ENCODE peak calls at places on chromosomes 7 and 10, in four cellular contexts. One of them, this sample, is unnamed.

GRCh38 chr7:18430810-18431209 is 64.7 kb upstream of the HDAC9 start:
- DNase-seq in BJ: no peak
- DNase-seq in Panc1: no peak
- DNase-seq in tibial artery: no peak
- DNase-seq in this sample: no peak

GRCh38 chr10:21293518-21294356 is 231.7 kb downstream of the SKIDA1 start:
- DNase-seq in BJ: no peak
- DNase-seq in Panc1: no peak
- DNase-seq in tibial artery: no peak
- DNase-seq in this sample: no peak

GRCh38 chr10:32386623-32387022 is 39.7 kb upstream of the EPC1 start:
- DNase-seq in BJ: no peak
- DNase-seq in Panc1: no peak
- DNase-seq in tibial artery: no peak
- DNase-seq in this sample: no peak

GRCh38 chr10:53233759-53234158 is 461.2 kb upstream of the MBL2 start:
- DNase-seq in BJ: no peak
- DNase-seq in Panc1: no peak
- DNase-seq in tibial artery: no peak
- DNase-seq in this sample: no peak

GRCh38 chr7:101089876-101090275 is 4.6 kb downstream of the TRIM56 start:
- DNase-seq in BJ: no peak
- DNase-seq in Panc1: no peak
- DNase-seq in tibial artery: no peak
- DNase-seq in this sample: no peak

GRCh38 chr10:121481222-121481621 is 117.0 kb downstream of the FGFR2 start:
- DNase-seq in BJ: no peak
- DNase-seq in Panc1: no peak
- DNase-seq in tibial artery: no peak
- DNase-seq in this sample: no peak

GRCh38 chr7:113635492-113635891 is 283.3 kb downstream of the PPP1R3A start:
- DNase-seq in BJ: no peak
- DNase-seq in Panc1: no peak
- DNase-seq in tibial artery: no peak
- DNase-seq in this sample: no peak

GRCh38 chr10:93773120-93773519 is 15.4 kb downstream of the LGI1 start:
- DNase-seq in BJ: no peak
- DNase-seq in Panc1: no peak
- DNase-seq in tibial artery: no peak
- DNase-seq in this sample: no peak

GRCh38 chr7:77199008-77199966 is at the start of gene FGL2:
- DNase-seq in BJ: peak
- DNase-seq in Panc1: no peak
- DNase-seq in tibial artery: peak
- DNase-seq in this sample: no peak

GRCh38 chr7:132218876-132219275 is 357.4 kb downstream of the PLXNA4 start:
- DNase-seq in BJ: no peak
- DNase-seq in Panc1: no peak
- DNase-seq in tibial artery: no peak
- DNase-seq in this sample: no peak

GRCh38 chr7:21568762-21569161 is 25.9 kb downstream of the DNAH11 start:
- DNase-seq in BJ: no peak
- DNase-seq in Panc1: no peak
- DNase-seq in tibial artery: no peak
- DNase-seq in this sample: no peak

GRCh38 chr10:26810435-26811026 is 50.2 kb downstream of the ABI1 start:
- DNase-seq in BJ: no peak
- DNase-seq in Panc1: no peak
- DNase-seq in tibial artery: no peak
- DNase-seq in this sample: no peak

GRCh38 chr7:133675510-133676218 is 422.8 kb downstream of the EXOC4 start:
- DNase-seq in BJ: no peak
- DNase-seq in Panc1: no peak
- DNase-seq in tibial artery: no peak
- DNase-seq in this sample: no peak

GRCh38 chr7:2512179-2512644 is 7.4 kb upstream of the LFNG start:
- DNase-seq in BJ: no peak
- DNase-seq in Panc1: no peak
- DNase-seq in tibial artery: no peak
- DNase-seq in this sample: no peak

GRCh38 chr7:5629941-5630340 is 151.5 kb downstream of the RNF216 start:
- DNase-seq in BJ: no peak
- DNase-seq in Panc1: no peak
- DNase-seq in tibial artery: no peak
- DNase-seq in this sample: no peak

GRCh38 chr10:58177362-58177947 is 90.2 kb downstream of the IPMK start:
- DNase-seq in BJ: no peak
- DNase-seq in Panc1: no peak
- DNase-seq in tibial artery: no peak
- DNase-seq in this sample: no peak

GRCh38 chr7:20153567-20153966 is 63.6 kb downstream of the MACC1 start:
- DNase-seq in BJ: no peak
- DNase-seq in Panc1: no peak
- DNase-seq in tibial artery: no peak
- DNase-seq in this sample: no peak

GRCh38 chr7:112052507-112052906 is 153.7 kb downstream of the DOCK4 start:
- DNase-seq in BJ: no peak
- DNase-seq in Panc1: no peak
- DNase-seq in tibial artery: no peak
- DNase-seq in this sample: no peak

GRCh38 chr7:121752706-121753105 is 120.3 kb upstream of the PTPRZ1 start:
- DNase-seq in BJ: no peak
- DNase-seq in Panc1: peak
- DNase-seq in tibial artery: no peak
- DNase-seq in this sample: peak

GRCh38 chr7:140417456-140418155 is 13.7 kb downstream of the RAB19 start:
- DNase-seq in BJ: no peak
- DNase-seq in Panc1: no peak
- DNase-seq in tibial artery: no peak
- DNase-seq in this sample: no peak

GRCh38 chr10:43197834-43198681 is 59.8 kb downstream of the CSGALNACT2 start:
- DNase-seq in BJ: no peak
- DNase-seq in Panc1: no peak
- DNase-seq in tibial artery: peak
- DNase-seq in this sample: no peak

GRCh38 chr10:6877351-6878066 is 297.4 kb upstream of the PRKCQ start:
- DNase-seq in BJ: no peak
- DNase-seq in Panc1: no peak
- DNase-seq in tibial artery: no peak
- DNase-seq in this sample: no peak

DNA sequence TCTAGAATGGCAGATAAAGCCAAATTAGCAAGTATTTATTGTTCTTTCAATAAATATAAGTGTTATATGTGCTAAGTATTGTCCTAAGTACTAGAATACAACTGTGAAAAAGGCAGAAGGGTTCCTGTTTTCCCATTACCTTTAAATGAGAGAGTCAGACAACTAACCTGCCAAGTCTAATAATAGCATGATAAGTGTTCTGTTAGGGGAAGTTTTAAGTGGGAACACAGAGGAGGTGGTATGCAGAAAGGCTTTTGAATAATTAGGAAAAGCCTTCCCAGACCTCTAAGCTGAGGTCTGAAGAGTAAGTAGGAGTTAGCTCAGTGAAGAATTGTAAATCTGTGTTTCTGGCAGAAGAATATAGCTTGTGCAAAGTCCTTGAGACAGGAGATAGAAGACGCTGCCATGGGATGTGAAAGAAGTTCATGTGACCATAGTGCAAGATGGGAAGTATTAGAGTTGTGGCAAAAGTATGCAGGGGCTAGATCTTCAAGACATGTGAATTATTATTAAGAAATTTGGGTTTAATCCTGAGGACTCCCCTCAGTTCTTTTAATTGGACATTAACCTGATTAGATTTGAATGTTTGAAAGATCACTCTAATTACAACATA is 12.5 kb downstream of the SHOC2 start:
- DNase-seq in BJ: no peak
- DNase-seq in Panc1: no peak
- DNase-seq in tibial artery: no peak
- DNase-seq in this sample: no peak
- H3K4me3 ChIP-seq in BJ: no peak
- H3K4me3 ChIP-seq in Panc1: no peak
- H3K4me3 ChIP-seq in tibial artery: no peak
- H3K4me3 ChIP-seq in this sample: no peak

GRCh38 chr10:114102253-114102652 is 58.6 kb downstream of the ADRB1 start:
- DNase-seq in BJ: no peak
- DNase-seq in Panc1: no peak
- DNase-seq in tibial artery: no peak
- DNase-seq in this sample: peak

GRCh38 chr10:114096864-114097263 is 53.2 kb downstream of the ADRB1 start:
- DNase-seq in BJ: no peak
- DNase-seq in Panc1: no peak
- DNase-seq in tibial artery: no peak
- DNase-seq in this sample: no peak

GRCh38 chr10:114103286-114103685 is 59.6 kb downstream of the ADRB1 start:
- DNase-seq in BJ: peak
- DNase-seq in Panc1: peak
- DNase-seq in tibial artery: no peak
- DNase-seq in this sample: peak

GRCh38 chr10:114095676-114096331 is 52.1 kb downstream of the ADRB1 start:
- DNase-seq in BJ: no peak
- DNase-seq in Panc1: no peak
- DNase-seq in tibial artery: no peak
- DNase-seq in this sample: no peak

GRCh38 chr10:114100848-114101741 is 57.4 kb downstream of the ADRB1 start:
- DNase-seq in BJ: no peak
- DNase-seq in Panc1: no peak
- DNase-seq in tibial artery: no peak
- DNase-seq in this sample: no peak
- H3K4me3 ChIP-seq in BJ: peak
- H3K4me3 ChIP-seq in Panc1: peak
- H3K4me3 ChIP-seq in tibial artery: peak
- H3K4me3 ChIP-seq in this sample: no peak

GRCh38 chr10:44976352-44977198 is 2.0 kb downstream of the DEPP1 start:
- DNase-seq in BJ: no peak
- DNase-seq in Panc1: no peak
- DNase-seq in tibial artery: peak
- DNase-seq in this sample: no peak
- H3K4me3 ChIP-seq in BJ: no peak
- H3K4me3 ChIP-seq in Panc1: no peak
- H3K4me3 ChIP-seq in tibial artery: peak
- H3K4me3 ChIP-seq in this sample: no peak

GRCh38 chr7:23679898-23680416 is at the start of gene FAM221A:
- DNase-seq in BJ: peak
- DNase-seq in Panc1: peak
- DNase-seq in tibial artery: peak
- DNase-seq in this sample: no peak
- H3K4me3 ChIP-seq in BJ: peak
- H3K4me3 ChIP-seq in Panc1: peak
- H3K4me3 ChIP-seq in tibial artery: peak
- H3K4me3 ChIP-seq in this sample: no peak

GRCh38 chr7:128024154-128024553 is 7.1 kb downstream of the LRRC4 start:
- DNase-seq in BJ: no peak
- DNase-seq in Panc1: no peak
- DNase-seq in tibial artery: no peak
- DNase-seq in this sample: no peak
- H3K4me3 ChIP-seq in BJ: no peak
- H3K4me3 ChIP-seq in Panc1: no peak
- H3K4me3 ChIP-seq in tibial artery: no peak
- H3K4me3 ChIP-seq in this sample: no peak

GRCh38 chr10:4051011-4051407 is 266.0 kb upstream of the KLF6 start:
- DNase-seq in BJ: no peak
- DNase-seq in Panc1: no peak
- DNase-seq in tibial artery: peak
- DNase-seq in this sample: no peak
- H3K4me3 ChIP-seq in BJ: no peak
- H3K4me3 ChIP-seq in Panc1: no peak
- H3K4me3 ChIP-seq in tibial artery: peak
- H3K4me3 ChIP-seq in this sample: no peak

DNA sequence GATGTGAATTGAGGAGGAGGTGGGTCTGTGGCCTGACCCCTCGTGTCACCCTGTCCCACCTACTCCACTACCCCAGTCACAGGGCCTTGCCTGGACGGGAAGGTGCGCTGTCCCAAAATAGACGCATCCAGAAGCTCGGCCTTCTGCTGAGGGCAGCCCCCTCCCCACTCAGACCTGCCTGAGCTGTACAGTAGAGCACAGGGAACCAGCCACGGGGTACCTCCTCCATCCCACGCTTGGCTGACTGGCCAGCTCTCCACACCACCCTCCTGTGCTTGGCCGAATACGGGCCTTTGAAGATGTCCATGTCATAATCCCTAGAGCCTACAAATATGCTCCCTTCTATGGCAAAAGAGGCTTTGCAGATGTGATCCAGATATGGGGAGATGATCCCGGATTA is 88.3 kb downstream of the CHST15 start:
- DNase-seq in BJ: no peak
- DNase-seq in Panc1: no peak
- DNase-seq in tibial artery: no peak
- DNase-seq in this sample: no peak
- H3K4me3 ChIP-seq in BJ: no peak
- H3K4me3 ChIP-seq in Panc1: no peak
- H3K4me3 ChIP-seq in tibial artery: no peak
- H3K4me3 ChIP-seq in this sample: no peak

GRCh38 chr10:69757206-69757552 is 44.5 kb upstream of the COL13A1 start:
- DNase-seq in BJ: no peak
- DNase-seq in Panc1: no peak
- DNase-seq in tibial artery: no peak
- DNase-seq in this sample: no peak
- H3K4me3 ChIP-seq in BJ: no peak
- H3K4me3 ChIP-seq in Panc1: no peak
- H3K4me3 ChIP-seq in tibial artery: no peak
- H3K4me3 ChIP-seq in this sample: no peak

GRCh38 chr7:151405588-151405987 is 4.2 kb downstream of the WDR86 start:
- DNase-seq in BJ: no peak
- DNase-seq in Panc1: no peak
- DNase-seq in tibial artery: no peak
- DNase-seq in this sample: no peak

GRCh38 chr7:151404216-151405011 is 5.4 kb downstream of the WDR86 start:
- DNase-seq in BJ: no peak
- DNase-seq in Panc1: no peak
- DNase-seq in tibial artery: no peak
- DNase-seq in this sample: no peak

GRCh38 chr7:151405056-151405455 is 4.8 kb downstream of the WDR86 start:
- DNase-seq in BJ: no peak
- DNase-seq in Panc1: no peak
- DNase-seq in tibial artery: no peak
- DNase-seq in this sample: no peak

GRCh38 chr7:151406886-151407583 is 2.8 kb downstream of the WDR86 start:
- DNase-seq in BJ: no peak
- DNase-seq in Panc1: no peak
- DNase-seq in tibial artery: no peak
- DNase-seq in this sample: no peak

GRCh38 chr7:151406051-151406875 is 3.6 kb downstream of the WDR86 start:
- DNase-seq in BJ: no peak
- DNase-seq in Panc1: no peak
- DNase-seq in tibial artery: no peak
- DNase-seq in this sample: no peak
- H3K4me3 ChIP-seq in BJ: no peak
- H3K4me3 ChIP-seq in Panc1: no peak
- H3K4me3 ChIP-seq in tibial artery: no peak
- H3K4me3 ChIP-seq in this sample: no peak

DNA sequence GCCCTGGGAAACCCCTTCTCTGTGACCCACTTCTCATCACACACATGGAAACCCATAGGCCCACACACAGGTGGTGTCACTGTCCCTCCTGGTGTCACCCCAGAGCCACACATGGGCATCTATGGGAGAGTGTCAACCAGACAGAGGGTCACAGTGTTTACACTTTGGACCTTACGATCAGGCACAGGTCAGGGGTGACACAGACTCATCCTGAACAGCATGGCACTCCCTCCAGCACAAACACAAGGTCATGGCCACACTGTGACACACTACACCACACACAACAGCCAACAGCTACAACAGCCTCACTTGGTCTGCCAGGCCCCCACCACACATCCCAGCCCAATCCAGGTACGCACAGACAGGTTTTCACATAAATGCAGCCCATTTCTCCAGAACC is 6.2 kb downstream of the TLX1 start:
- DNase-seq in BJ: no peak
- DNase-seq in Panc1: no peak
- DNase-seq in tibial artery: no peak
- DNase-seq in this sample: no peak
- H3K4me3 ChIP-seq in BJ: no peak
- H3K4me3 ChIP-seq in Panc1: no peak
- H3K4me3 ChIP-seq in tibial artery: no peak
- H3K4me3 ChIP-seq in this sample: no peak